ENCODE peak calls at places on chromosomes 12 and 14, in eight cellular contexts. N is SW 1271, Z is AG09309, D is A549, T is left lung, L is lung, S is OCI-LY7, M is T-helper 1 cell. A is an unnamed sample.

GRCh38 chr12:34347367-34347766 is 325.1 kb downstream of the ALG10 start:
- DNase-seq in N (peak), Z (no peak), D (peak), T (no peak), L (no peak), S (no peak), M (no peak), A (no peak)

GRCh38 chr12:52615912-52616311 is 2.4 kb downstream of the KRT73 start:
- DNase-seq in N (no peak), Z (no peak), D (no peak), T (no peak), L (peak), S (no peak), M (no peak), A (no peak)

GRCh38 chr12:124399622-124400021 is 104.7 kb downstream of the RFLNA start:
- DNase-seq in N (no peak), Z (no peak), D (peak), T (no peak), L (no peak), S (peak), M (no peak), A (no peak)

GRCh38 chr12:70853326-70853725 is 67.2 kb downstream of the PTPRR start:
- DNase-seq in N (no peak), Z (peak), D (no peak), T (no peak), L (peak), S (no peak), M (no peak), A (no peak)

GRCh38 chr14:76051717-76052459 is 66.3 kb downstream of the IFT43 start:
- DNase-seq in N (no peak), Z (no peak), D (no peak), T (no peak), L (no peak), S (no peak), M (no peak), A (no peak)

GRCh38 chr12:123231931-123232330 is 1.0 kb downstream of the MPHOSPH9 start:
- DNase-seq in N (no peak), Z (no peak), D (peak), T (no peak), L (no peak), S (peak), M (no peak), A (no peak)

GRCh38 chr12:55681142-55682077 is 26.3 kb downstream of the ITGA7 start:
- DNase-seq in N (no peak), Z (no peak), D (peak), T (peak), L (peak), S (no peak), M (no peak), A (no peak)

GRCh38 chr12:68975811-68976210 is 42.8 kb upstream of the CPM start:
- DNase-seq in N (no peak), Z (no peak), D (no peak), T (no peak), L (no peak), S (peak), M (no peak), A (no peak)

GRCh38 chr12:57832966-57833365 is 13.6 kb downstream of the CTDSP2 start:
- DNase-seq in N (no peak), Z (no peak), D (no peak), T (no peak), L (no peak), S (no peak), M (no peak), A (no peak)

GRCh38 chr12:71477609-71478008 is 38.0 kb downstream of the LGR5 start:
- DNase-seq in N (no peak), Z (no peak), D (no peak), T (no peak), L (no peak), S (no peak), M (no peak), A (no peak)

GRCh38 chr12:100229036-100229635 is 28.5 kb downstream of the ACTR6 start:
- DNase-seq in N (no peak), Z (no peak), D (no peak), T (no peak), L (no peak), S (peak), M (no peak), A (peak)

GRCh38 chr12:110922652-110923051 is 2.3 kb upstream of the MYL2 start:
- DNase-seq in N (no peak), Z (no peak), D (no peak), T (no peak), L (no peak), S (no peak), M (no peak), A (no peak)

A was measured in keratinocyte.